ENCODE peak calls at places on chromosomes 2 and 18, in four cellular contexts. H is WTC11, K is K562, V is GM12878. O is an unnamed sample.
A peak's percentile ranks its signal among the peaks of the same experiment; 100 is the strongest.

GRCh38 chr18:5986257-5986909 is 91.1 kb upstream of the TMEM200C start:
- DNase-seq in H (no peak), K (no peak), V (no peak), O (no peak)

GRCh38 chr18:5546660-5547059 is 2.9 kb upstream of the EPB41L3 start:
- DNase-seq in H (peak; percentile 36), K (no peak), V (no peak), O (no peak)

GRCh38 chr2:70192516-70192915 is 1.7 kb upstream of the C2orf42 start:
- DNase-seq in H (no peak), K (no peak), V (no peak), O (no peak)

GRCh38 chr2:167380094-167380493 is 491.8 kb downstream of the XIRP2 start:
- DNase-seq in H (no peak), K (no peak), V (no peak), O (no peak)

GRCh38 chr2:38599706-38600105 is 3.0 kb downstream of the HNRNPLL start:
- DNase-seq in H (no peak), K (no peak), V (no peak), O (peak; percentile 97)

GRCh38 chr2:166900700-166901099 is 12.4 kb downstream of the XIRP2 start:
- DNase-seq in H (no peak), K (no peak), V (no peak), O (peak; percentile 67)

GRCh38 chr2:151111599-151112278 is 149.9 kb downstream of the RBM43 start:
- DNase-seq in H (no peak), K (no peak), V (no peak), O (no peak)

GRCh38 chr18:67608909-67609308 is 92.4 kb upstream of the DSEL start:
- DNase-seq in H (no peak), K (no peak), V (no peak), O (no peak)

GRCh38 chr18:2336993-2337392 is 234.3 kb downstream of the METTL4 start:
- DNase-seq in H (no peak), K (no peak), V (no peak), O (no peak)

GRCh38 chr18:35071819-35072247 is 30.6 kb downstream of the MAPRE2 start:
- DNase-seq in H (no peak), K (no peak), V (no peak), O (no peak)

GRCh38 chr18:74906189-74906588 is 302.8 kb downstream of the PTGR3 start:
- DNase-seq in H (no peak), K (no peak), V (no peak), O (no peak)

GRCh38 chr18:63878343-63878742 is 9.2 kb upstream of the SERPINB2 start:
- DNase-seq in H (no peak), K (no peak), V (no peak), O (no peak)
- TF ChIP-seq CBFB in H (no peak), K (no peak), V (no peak), O (no peak)

GRCh38 chr2:128644745-128645256 is 326.1 kb upstream of the HS6ST1 start:
- DNase-seq in H (peak; percentile 56), K (no peak), V (no peak), O (no peak)
- TF ChIP-seq CBFB in H (no peak), K (no peak), V (no peak), O (no peak)

GRCh38 chr18:76572517-76573247 is 77.6 kb upstream of the ZNF516 start:
- DNase-seq in H (no peak), K (no peak), V (no peak), O (peak; percentile 34)

GRCh38 chr18:76571689-76572088 is 76.6 kb upstream of the ZNF516 start:
- DNase-seq in H (no peak), K (no peak), V (no peak), O (no peak)

GRCh38 chr18:76569644-76570415 is 74.8 kb upstream of the ZNF516 start:
- DNase-seq in H (no peak), K (no peak), V (no peak), O (no peak)

GRCh38 chr18:76568726-76569125 is 73.7 kb upstream of the ZNF516 start:
- DNase-seq in H (no peak), K (no peak), V (no peak), O (no peak)

GRCh38 chr18:76573325-76574025 is 78.4 kb upstream of the ZNF516 start:
- DNase-seq in H (no peak), K (no peak), V (no peak), O (no peak)
- TF ChIP-seq CBFB in H (no peak), K (no peak), V (no peak), O (no peak)

DNA sequence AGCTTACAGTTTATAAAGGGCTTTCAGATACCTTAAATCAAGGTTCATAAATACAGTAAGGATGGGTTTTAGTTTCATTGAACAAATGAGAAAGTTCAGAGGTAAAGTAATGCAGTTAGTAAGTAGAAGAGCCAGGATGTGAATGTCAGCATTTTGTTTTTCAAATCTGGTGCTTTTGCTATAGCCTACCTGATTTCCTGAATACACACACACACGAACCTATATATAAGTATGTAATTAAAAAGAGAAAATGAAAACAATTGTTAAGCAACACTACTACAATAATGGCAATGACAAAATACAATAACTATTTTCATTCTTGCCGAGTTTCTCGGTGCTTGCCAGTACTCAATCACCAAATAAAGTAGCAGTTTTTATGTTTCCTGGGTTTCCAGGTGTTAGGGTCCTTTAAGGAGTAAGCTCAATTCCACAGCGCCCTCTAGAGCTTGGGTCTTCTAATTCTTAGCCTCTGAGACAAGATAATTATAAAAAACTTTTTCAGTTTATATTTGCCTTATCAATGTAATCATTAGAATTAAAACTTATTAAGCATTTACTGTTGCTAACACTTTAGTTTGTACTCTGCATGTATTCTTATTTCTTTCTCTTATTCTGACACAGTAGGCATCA is 512.9 kb upstream of the ACVR2A start:
- DNase-seq in H (peak; percentile 45), K (no peak), V (no peak), O (peak; percentile 5)
- TF ChIP-seq CBFB in H (no peak), K (no peak), V (no peak), O (no peak)

O was measured in HepG2.